ENCODE peak calls at places on chromosomes 11 and 22, in ten cellular contexts. G, Q, T, K, B, C, P, Y, H and U are unnamed samples.

GRCh38 chr11:3120071-3120792 is 44.9 kb downstream of the OSBPL5 start:
- DNase-seq in G (no peak), Q (no peak), T (no peak), K (peak), B (no peak), C (peak), P (no peak), Y (no peak), H (no peak), U (no peak)

GRCh38 chr22:47795477-47796127 is 1033.2 kb downstream of the TBC1D22A start:
- DNase-seq in G (no peak), Q (no peak), T (no peak), K (no peak), B (no peak), C (no peak), P (no peak), Y (no peak), H (no peak), U (no peak)

GRCh38 chr22:35949243-35949642 is 79.4 kb downstream of the RBFOX2 start:
- DNase-seq in G (no peak), Q (no peak), T (no peak), K (no peak), B (no peak), C (no peak), P (no peak), Y (no peak), H (no peak), U (no peak)

GRCh38 chr11:77115181-77115611 is 12.6 kb downstream of the OMP start:
- DNase-seq in G (no peak), Q (no peak), T (no peak), K (peak), B (no peak), C (no peak), P (no peak), Y (no peak), H (no peak), U (no peak)

GRCh38 chr11:32288276-32288675 is 147.1 kb downstream of the WT1 start:
- DNase-seq in G (no peak), Q (no peak), T (no peak), K (no peak), B (no peak), C (peak), P (no peak), Y (no peak), H (no peak), U (no peak)

GRCh38 chr11:88016392-88017020 is 158.7 kb downstream of the RAB38 start:
- DNase-seq in G (peak), Q (peak), T (peak), K (peak), B (peak), C (peak), P (peak), Y (peak), H (peak), U (peak)

GRCh38 chr11:2302844-2303626 is 1.2 kb downstream of the TSPAN32 start:
- DNase-seq in G (peak), Q (no peak), T (no peak), K (peak), B (no peak), C (no peak), P (peak), Y (no peak), H (no peak), U (no peak)

GRCh38 chr11:120337896-120338840 is 2.0 kb downstream of the ARHGEF12 start:
- DNase-seq in G (no peak), Q (no peak), T (no peak), K (no peak), B (no peak), C (peak), P (no peak), Y (peak), H (no peak), U (peak)

GRCh38 chr22:44828193-44828592 is 75.8 kb downstream of the ARHGAP8 start:
- DNase-seq in G (no peak), Q (no peak), T (no peak), K (no peak), B (no peak), C (peak), P (no peak), Y (no peak), H (peak), U (peak)

GRCh38 chr11:84106560-84106959 is 820.4 kb upstream of the CCDC90B start:
- DNase-seq in G (no peak), Q (no peak), T (peak), K (no peak), B (no peak), C (no peak), P (no peak), Y (no peak), H (no peak), U (no peak)

GRCh38 chr11:83682645-83682973 is 396.4 kb upstream of the CCDC90B start:
- DNase-seq in G (no peak), Q (no peak), T (no peak), K (no peak), B (no peak), C (no peak), P (no peak), Y (no peak), H (no peak), U (no peak)

DNA sequence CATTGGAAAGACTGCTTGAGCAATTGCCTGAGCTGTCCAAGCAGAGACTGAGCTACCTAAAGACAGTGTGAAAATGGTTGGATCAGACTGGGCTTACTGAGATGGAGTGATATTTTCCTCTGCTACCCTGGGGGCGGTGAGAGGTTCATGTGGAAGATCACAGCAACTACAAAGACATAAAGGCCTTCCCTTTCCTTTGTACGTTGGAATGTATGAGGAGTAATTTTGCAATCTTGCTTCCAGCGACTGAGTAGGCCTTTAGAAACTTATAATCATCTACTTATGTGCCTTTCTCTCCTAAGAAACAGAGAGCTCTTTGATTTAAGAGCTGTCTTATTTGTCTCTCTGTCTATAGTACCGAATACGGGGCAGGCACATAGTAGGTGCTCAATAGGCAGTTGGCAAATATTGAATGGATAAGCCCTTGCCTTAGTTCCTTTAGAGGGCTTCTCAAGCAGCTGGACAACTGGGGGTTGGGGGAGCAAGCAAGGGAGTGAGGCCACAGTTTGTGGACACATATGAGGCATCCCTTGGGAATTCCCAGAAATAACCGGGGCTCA is 2.4 kb upstream of the HEPACAM start:
- DNase-seq in G (no peak), Q (no peak), T (no peak), K (no peak), B (no peak), C (no peak), P (no peak), Y (peak), H (no peak), U (no peak)
- TF ChIP-seq CTCF in G (no peak), Q (no peak), T (no peak), K (no peak), B (no peak), C (no peak), P (no peak), Y (no peak), H (no peak), U (no peak)

GRCh38 chr22:30245985-30246901 is at the start of gene LIF:
- DNase-seq in G (no peak), Q (no peak), T (no peak), K (no peak), B (peak), C (no peak), P (peak), Y (peak), H (no peak), U (peak)
- TF ChIP-seq CTCF in G (no peak), Q (no peak), T (peak), K (no peak), B (peak), C (no peak), P (no peak), Y (no peak), H (no peak), U (peak)

GRCh38 chr11:63641727-63642126 is 27.5 kb upstream of the PLAAT3 start:
- DNase-seq in G (no peak), Q (no peak), T (no peak), K (no peak), B (no peak), C (no peak), P (no peak), Y (peak), H (no peak), U (no peak)
- TF ChIP-seq CTCF in G (no peak), Q (peak), T (no peak), K (no peak), B (no peak), C (no peak), P (no peak), Y (no peak), H (no peak), U (peak)

GRCh38 chr11:42482822-42483221 is 829.0 kb upstream of the API5 start:
- DNase-seq in G (no peak), Q (no peak), T (no peak), K (no peak), B (no peak), C (no peak), P (no peak), Y (no peak), H (no peak), U (no peak)
- TF ChIP-seq CTCF in G (no peak), Q (no peak), T (no peak), K (no peak), B (no peak), C (no peak), P (no peak), Y (no peak), H (no peak), U (no peak)